ENCODE peak calls at places on chromosomes 7 and 10, in four cellular contexts. G is suprapubic skin, S is HCT116, C is IMR-90. T is an unnamed sample.

GRCh38 chr10:11057448-11057847 is 39.8 kb downstream of the CELF2 start:
- DNase-seq in S (no peak), C (no peak), G (no peak), T (peak; percentile 61)

GRCh38 chr10:92238586-92239098 is 52.2 kb downstream of the CPEB3 start:
- DNase-seq in S (no peak), C (peak; percentile 43), G (peak; percentile 89), T (peak; percentile 54)

GRCh38 chr10:27899058-27899457 is 99.8 kb downstream of the ODAD2 start:
- DNase-seq in S (no peak), G (no peak), C (no peak), T (no peak)

GRCh38 chr7:95472521-95473160 is 13.1 kb upstream of the ASB4 start:
- DNase-seq in G (no peak), C (peak; percentile 3), S (no peak), T (no peak)

GRCh38 chr10:6669269-6669859 is 89.3 kb upstream of the PRKCQ start:
- DNase-seq in G (no peak), C (peak; percentile 73), S (peak; percentile 44), T (no peak)

GRCh38 chr7:100823140-100823525 is 4.2 kb downstream of the EPHB4 start:
- DNase-seq in C (no peak), G (no peak), S (no peak), T (no peak)

GRCh38 chr10:44977287-44978212 is 1.1 kb downstream of the DEPP1 start:
- DNase-seq in G (peak; percentile 64), S (no peak), C (no peak), T (peak; percentile 46)

GRCh38 chr7:44267719-44268413 is 57.5 kb downstream of the CAMK2B start:
- DNase-seq in S (no peak), C (no peak), G (no peak), T (no peak)

GRCh38 chr7:28709756-28710155 is 248.4 kb downstream of the TRIL start:
- DNase-seq in C (no peak), S (no peak), G (no peak), T (no peak)

GRCh38 chr10:3782456-3783312 is 2.3 kb downstream of the KLF6 start:
- DNase-seq in S (no peak), C (peak; percentile 96), G (peak; percentile 86), T (peak; percentile 75)
- TF ChIP-seq POLR2A in S (no peak), C (peak; percentile 91), G (peak; percentile 57), T (no peak)

GRCh38 chr7:871900-872537 is 4.3 kb upstream of the GET4 start:
- DNase-seq in G (peak; percentile 59), C (no peak), S (no peak), T (no peak)
- H3K27ac ChIP-seq in G (no peak overlapping the region), C (no peak overlapping the region), S (peak overlapping the region; percentile 13), T (peak overlapping the region; percentile 96)

GRCh38 chr10:95697429-95697828 is 3.7 kb upstream of the TCTN3 start:
- DNase-seq in G (no peak), C (no peak), S (no peak), T (no peak)

GRCh38 chr10:95693331-95693667 is 428 bp downstream of the TCTN3 start:
- DNase-seq in S (no peak), G (no peak), C (peak; percentile 2), T (no peak)

GRCh38 chr10:95694665-95695064 is 938 bp upstream of the TCTN3 start:
- DNase-seq in G (no peak), C (no peak), S (no peak), T (no peak)

GRCh38 chr10:95698415-95698814 is 4.7 kb upstream of the TCTN3 start:
- DNase-seq in S (no peak), C (no peak), G (no peak), T (no peak)

GRCh38 chr10:95693668-95694534 is at the start of gene TCTN3:
- DNase-seq in S (peak; percentile 99), C (peak; percentile 100), G (peak; percentile 99), T (peak; percentile 99)
- TF ChIP-seq POLR2A in S (peak; percentile 59), C (peak; percentile 72), G (peak; percentile 66), T (no peak)

DNA sequence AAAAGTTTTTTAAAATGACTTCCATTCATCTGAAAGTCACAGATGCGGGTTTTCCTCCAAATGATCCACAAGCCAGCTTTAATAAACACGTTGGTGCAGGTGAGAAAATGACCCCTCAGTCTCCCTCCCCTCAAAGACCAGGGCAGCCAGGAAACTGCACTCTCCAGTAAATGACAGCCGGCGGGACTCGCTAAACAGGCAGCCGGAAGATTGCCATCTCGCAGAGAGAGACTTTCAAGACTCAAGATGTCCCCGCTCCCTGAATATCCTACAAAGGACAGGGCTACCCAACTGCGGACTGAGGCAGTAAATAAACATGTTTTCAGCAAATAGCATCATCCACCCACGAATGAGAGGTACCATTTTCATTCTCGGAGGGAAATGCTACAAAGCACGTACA is 116.8 kb downstream of the DIP2C start:
- DNase-seq in C (no peak), G (no peak), S (no peak), T (no peak)
- H3K27ac ChIP-seq in C (no peak overlapping the region), G (no peak overlapping the region), S (no peak overlapping the region), T (no peak overlapping the region)

GRCh38 chr7:17236161-17236560 is 62.3 kb upstream of the AHR start:
- DNase-seq in S (no peak), G (no peak), C (no peak), T (no peak)

GRCh38 chr7:17236603-17237002 is 61.8 kb upstream of the AHR start:
- DNase-seq in C (peak; percentile 32), S (no peak), G (no peak), T (no peak)

GRCh38 chr7:17230099-17230807 is 68.2 kb upstream of the AHR start:
- DNase-seq in G (no peak), C (no peak), S (no peak), T (peak; percentile 22)

GRCh38 chr7:17234398-17235021 is 63.9 kb upstream of the AHR start:
- DNase-seq in G (no peak), C (peak; percentile 95), S (peak; percentile 77), T (peak; percentile 17)

GRCh38 chr7:17233643-17234397 is 64.6 kb upstream of the AHR start:
- DNase-seq in G (no peak), C (no peak), S (no peak), T (no peak)
- TF ChIP-seq POLR2A in G (no peak), C (no peak), S (no peak), T (no peak)

GRCh38 chr7:30188806-30189205 is 54.0 kb downstream of the MTURN start:
- DNase-seq in C (no peak), G (no peak), S (no peak), T (no peak)
- H3K27ac ChIP-seq in C (no peak overlapping the region), G (no peak overlapping the region), S (no peak overlapping the region), T (no peak overlapping the region)

DNA sequence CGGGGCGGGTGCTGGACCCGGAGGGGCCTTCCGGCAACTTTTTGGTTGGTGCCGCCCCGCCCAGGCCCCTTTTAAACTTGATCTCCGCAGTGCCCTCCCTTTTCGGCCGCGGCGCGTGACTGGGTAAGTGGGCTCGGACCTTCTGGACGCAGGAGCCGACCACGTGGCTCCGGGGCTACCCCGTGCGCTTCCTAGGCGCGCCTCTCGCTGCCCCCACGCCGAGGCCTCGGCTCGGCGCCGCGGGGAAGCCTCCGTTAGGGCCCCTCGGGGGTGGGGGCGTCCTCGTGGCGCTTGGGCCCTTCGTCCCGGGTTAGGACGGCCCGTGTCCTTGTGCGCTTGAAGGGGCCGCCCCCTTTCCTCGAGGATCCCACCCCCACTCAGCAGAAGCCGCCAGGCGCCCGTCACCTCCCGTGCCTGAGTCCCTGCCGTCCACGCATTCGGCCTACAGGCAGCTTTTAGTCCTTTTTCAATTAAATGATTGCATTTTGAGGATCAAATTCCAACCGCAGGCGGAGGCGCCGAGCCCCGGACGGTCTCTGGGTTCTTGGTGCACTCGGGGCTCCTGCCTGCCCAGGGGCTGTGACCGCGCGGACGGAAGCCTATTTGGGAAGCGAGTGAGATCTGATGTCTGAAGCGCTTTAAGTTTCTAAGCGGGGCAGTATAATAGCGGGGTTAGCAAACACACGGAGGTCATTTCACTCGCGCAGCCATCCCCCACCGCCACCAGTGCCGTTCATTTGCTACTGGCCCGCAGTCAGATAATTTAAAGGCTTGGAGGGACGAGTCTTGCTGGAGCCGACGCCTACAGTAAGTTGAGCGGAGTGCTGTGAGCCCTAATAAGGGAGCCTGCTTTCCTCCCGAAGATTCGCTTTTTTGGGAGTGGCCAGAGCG is 31.8 kb upstream of the TOMM7 start:
- DNase-seq in S (peak; percentile 80), C (peak; percentile 89), G (peak; percentile 94), T (peak; percentile 87)
- TF ChIP-seq POLR2A in S (peak; percentile 20), C (peak; percentile 91), G (peak; percentile 70), T (no peak)